ENCODE peak calls at places on chromosomes 4 and X, in seven cellular contexts. K is PC-3, M is EL, J is bronchial epithelial cell, P is HCT116, R is AG08396, E is epithelial cell of esophagus. N is an unnamed sample.

GRCh38 chrX:15451913-15452312 is 41.2 kb downstream of the PIR start:
- DNase-seq in M (peak), K (no peak), E (peak), P (no peak), R (no peak), J (peak), N (no peak)

GRCh38 chr4:120070191-120070590 is 3.5 kb upstream of the MAD2L1 start:
- DNase-seq in J (peak), E (peak), M (peak), K (no peak), R (no peak), P (no peak), N (no peak)

GRCh38 chr4:162645381-162645780 is 481.6 kb upstream of the FSTL5 start:
- DNase-seq in P (no peak), M (no peak), R (no peak), E (peak), K (no peak), J (peak), N (no peak)

GRCh38 chr4:87838207-87838606 is 5.4 kb downstream of the MEPE start:
- DNase-seq in K (peak), P (no peak), R (no peak), M (no peak), E (peak), J (no peak), N (peak)

GRCh38 chr4:77699731-77700210 is 94.2 kb downstream of the CXCL13 start:
- DNase-seq in P (no peak), E (peak), R (peak), J (peak), M (peak), K (peak), N (peak)

GRCh38 chrX:129632443-129632842 is 22.3 kb downstream of the APLN start:
- DNase-seq in J (peak), R (no peak), M (no peak), K (no peak), E (peak), P (no peak), N (no peak)

GRCh38 chrX:21757960-21758359 is at the start of gene SMPX:
- DNase-seq in P (no peak), E (no peak), R (no peak), J (no peak), M (no peak), K (no peak), N (no peak)

GRCh38 chr4:23614284-23614892 is 275.5 kb downstream of the PPARGC1A start:
- DNase-seq in E (peak), J (peak), R (no peak), M (peak), K (peak), P (no peak), N (no peak)

GRCh38 chr4:114519368-114519767 is 79.2 kb upstream of the UGT8 start:
- DNase-seq in E (no peak), M (no peak), P (no peak), K (no peak), R (no peak), J (no peak), N (no peak)

GRCh38 chrX:1380672-1381233 is 11.2 kb downstream of the SLC25A6 start:
- DNase-seq in J (no peak), P (no peak), K (no peak), R (no peak), E (no peak), M (peak), N (no peak)

GRCh38 chr4:155047755-155048154 is 160.7 kb upstream of the NPY2R start:
- DNase-seq in P (no peak), E (peak), M (no peak), J (peak), R (no peak), K (peak), N (peak)

GRCh38 chr4:39466747-39467146 is 7.9 kb downstream of the LIAS start:
- DNase-seq in R (no peak), P (no peak), J (peak), E (peak), K (peak), M (no peak), N (no peak)

GRCh38 chrX:74382613-74383012 is 38.7 kb upstream of the SLC16A2 start:
- DNase-seq in R (peak), K (peak), E (peak), J (peak), P (peak), M (peak), N (peak)

GRCh38 chr4:150960079-150960478 is 55.0 kb downstream of the LRBA start:
- DNase-seq in P (no peak), R (peak), M (peak), K (peak), E (peak), J (peak), N (peak)

GRCh38 chr4:122739174-122739573 is 6.7 kb downstream of the BBS12 start:
- DNase-seq in R (peak), K (peak), P (no peak), E (peak), J (peak), M (peak), N (peak)

GRCh38 chr4:20305976-20306375 is 54.3 kb downstream of the SLIT2 start:
- DNase-seq in M (no peak), K (peak), J (no peak), E (peak), R (peak), P (no peak), N (no peak)

GRCh38 chr4:116387942-116388474 is 697.4 kb downstream of the TRAM1L1 start:
- DNase-seq in R (no peak), K (no peak), E (no peak), J (no peak), P (no peak), M (no peak), N (no peak)

GRCh38 chr4:7194251-7195137 is 2.2 kb downstream of the SORCS2 start:
- DNase-seq in M (peak), J (no peak), E (no peak), P (no peak), K (peak), R (peak), N (peak)

GRCh38 chr4:148344382-148344781 is 97.8 kb downstream of the NR3C2 start:
- DNase-seq in R (no peak), P (no peak), K (no peak), E (no peak), J (peak), M (no peak), N (peak)

GRCh38 chr4:80740375-80740774 is 290.1 kb upstream of the BMP3 start:
- DNase-seq in R (no peak), J (peak), P (no peak), E (peak), M (no peak), K (no peak), N (no peak)

GRCh38 chr4:7964890-7965662 is 25.4 kb upstream of the AFAP1 start:
- DNase-seq in R (no peak), J (peak), M (peak), K (peak), E (peak), P (no peak), N (peak)

GRCh38 chrX:77743720-77744119 is 42.3 kb downstream of the ATRX start:
- DNase-seq in R (no peak), K (no peak), E (no peak), J (no peak), P (no peak), M (peak), N (no peak)

GRCh38 chr4:119068529-119068962 is 67.1 kb upstream of the MYOZ2 start:
- DNase-seq in J (peak), K (peak), E (peak), P (no peak), R (no peak), M (peak), N (no peak)

GRCh38 chr4:182216005-182216404 is 27.2 kb upstream of the TENM3 start:
- DNase-seq in R (no peak), P (no peak), E (no peak), K (no peak), M (no peak), J (no peak), N (no peak)

GRCh38 chr4:140092094-140092820 is 61.7 kb downstream of the MAML3 start:
- DNase-seq in M (peak), J (no peak), K (peak), R (peak), P (no peak), E (peak), N (peak)

GRCh38 chrX:73561791-73562190 is 1.2 kb upstream of the CHIC1 start:
- DNase-seq in E (no peak), R (peak), J (no peak), K (no peak), P (no peak), M (no peak), N (no peak)

GRCh38 chrX:39487166-39488006 is 610.4 kb downstream of the BCOR start:
- DNase-seq in M (no peak), P (no peak), K (no peak), E (no peak), J (no peak), R (no peak), N (no peak)

GRCh38 chr4:2607822-2608221 is 71.4 kb downstream of the FAM193A start:
- DNase-seq in E (no peak), P (no peak), M (no peak), J (no peak), K (no peak), R (no peak), N (no peak)

GRCh38 chr4:6386091-6386490 is 86.3 kb downstream of the PPP2R2C start:
- DNase-seq in K (no peak), R (no peak), M (no peak), P (no peak), J (peak), E (peak), N (no peak)

GRCh38 chr4:15910150-15910945 is 28.2 kb downstream of the FGFBP1 start:
- DNase-seq in J (peak), R (no peak), P (no peak), M (no peak), K (no peak), E (peak), N (no peak)

GRCh38 chr4:165454426-165454825 is 75.6 kb downstream of the CPE start:
- DNase-seq in K (peak), J (peak), E (peak), R (no peak), M (no peak), P (no peak), N (no peak)

GRCh38 chr4:57131849-57132745 is 21.9 kb upstream of the IGFBP7 start:
- DNase-seq in P (no peak), E (peak), R (no peak), K (peak), J (peak), M (no peak), N (peak)

GRCh38 chr4:94635172-94635571 is 122.6 kb upstream of the BMPR1B start:
- DNase-seq in R (no peak), P (no peak), E (peak), J (peak), K (peak), M (peak), N (peak)

GRCh38 chr4:141229408-141230101 is 8.9 kb downstream of the ZNF330 start:
- DNase-seq in K (no peak), P (no peak), R (no peak), E (peak), M (no peak), J (peak), N (no peak)

N was measured in dermis blood vessel endothelial cell.